ENCODE peak calls at places on chromosomes 11 and 22, in five cellular contexts. E is LHCN-M2; R is esophagus muscularis mucosa; Y is stimulated activated CD4-positive, alpha-beta T cell treated with anti-CD3 and anti-CD28 coated beads, Interleukin-12 subunit alpha, Interleukin-12 subunit beta, amount 100 ng/mL, for 24 hours; H is glutamatergic neuron. U is an unnamed sample.

GRCh38 chr22:23305321-23305910 is 125.1 kb downstream of the BCR start:
- DNase-seq in E (peak; percentile 48), R (no peak), Y (no peak), H (no peak), U (no peak)

GRCh38 chr11:30360741-30361140 is 37.8 kb downstream of the ARL14EP start:
- DNase-seq in E (no peak), R (no peak), Y (no peak), H (no peak), U (no peak)

GRCh38 chr22:49667236-49667635 is 160.4 kb downstream of the BRD1 start:
- DNase-seq in E (no peak), R (no peak), Y (no peak), H (no peak), U (no peak)

GRCh38 chr22:29842740-29843139 is 4.7 kb upstream of the ASCC2 start:
- DNase-seq in E (peak; percentile 97), R (no peak), Y (no peak), H (no peak), U (peak; percentile 69)

GRCh38 chr11:72625746-72626636 is 48.2 kb downstream of the PDE2A start:
- DNase-seq in E (no peak), R (no peak), Y (no peak), H (no peak), U (no peak)

GRCh38 chr11:19800162-19800561 is 87.5 kb downstream of the NAV2 start:
- DNase-seq in E (no peak), R (no peak), Y (no peak), H (no peak), U (no peak)

GRCh38 chr22:19596680-19597398 is 72.6 kb upstream of the CLDN5 start:
- DNase-seq in E (no peak), R (no peak), Y (no peak), H (peak; percentile 38), U (no peak)

GRCh38 chr11:120303004-120303637 is 22.0 kb upstream of the TLCD5 start:
- DNase-seq in E (peak; percentile 53), R (no peak), Y (peak; percentile 8), H (peak; percentile 75), U (peak; percentile 40)

GRCh38 chr11:44143987-44144909 is 48.8 kb downstream of the EXT2 start:
- DNase-seq in E (no peak), R (no peak), Y (no peak), H (no peak), U (no peak)

GRCh38 chr11:104390696-104391095 is 226.7 kb upstream of the PDGFD start:
- DNase-seq in E (no peak), R (no peak), Y (no peak), H (no peak), U (peak; percentile 89)

GRCh38 chr11:9745411-9746211 is 81.7 kb downstream of the SWAP70 start:
- DNase-seq in E (no peak), R (no peak), Y (no peak), H (no peak), U (no peak)

GRCh38 chr22:43968614-43969013 is 13.4 kb downstream of the SAMM50 start:
- DNase-seq in E (no peak), R (no peak), Y (no peak), H (no peak), U (no peak)

GRCh38 chr11:2419638-2420501 is 19.3 kb downstream of the TSSC4 start:
- DNase-seq in E (peak; percentile 59), R (peak; percentile 95), Y (no peak), H (peak; percentile 87), U (no peak)

GRCh38 chr11:109018639-109019038 is 353.8 kb downstream of the DDX10 start:
- DNase-seq in E (no peak), R (no peak), Y (no peak), H (no peak), U (no peak)

GRCh38 chr22:27138471-27138870 is 481.1 kb downstream of the MIAT start:
- DNase-seq in E (no peak), R (no peak), Y (no peak), H (no peak), U (no peak)

GRCh38 chr11:115244314-115244713 is 259.9 kb downstream of the CADM1 start:
- DNase-seq in E (no peak), R (no peak), Y (no peak), H (no peak), U (no peak)

GRCh38 chr11:64846998-64847666 is 2.7 kb upstream of the CDC42BPG start:
- DNase-seq in E (peak; percentile 89), R (peak; percentile 96), Y (peak; percentile 83), H (peak; percentile 97), U (no peak)

GRCh38 chr22:26436903-26437515 is 7.9 kb downstream of the ASPHD2 start:
- DNase-seq in E (no peak), R (no peak), Y (no peak), H (no peak), U (no peak)

GRCh38 chr22:50676661-50677492 is 4.3 kb downstream of the SHANK3 start:
- DNase-seq in E (no peak), R (no peak), Y (no peak), H (no peak), U (no peak)

GRCh38 chr11:130456276-130456675 is 7.8 kb downstream of the ADAMTS15 start:
- DNase-seq in E (no peak), R (no peak), Y (no peak), H (no peak), U (no peak)

U was measured in epithelial cell of proximal tubule.